ENCODE peak calls at places on chromosomes 4 and X, in nine cellular contexts. One of them, this sample, is unnamed.

GRCh38 chrX:139448996-139449395 is 81.5 kb upstream of the F9 start:
- DNase-seq in brain microvascular endothelial cell: no peak
- DNase-seq in endodermal cell: no peak
- DNase-seq in bronchial epithelial cell: no peak
- DNase-seq in heart left ventricle: no peak
- DNase-seq in psoas muscle: no peak
- DNase-seq in lower leg skin: no peak
- DNase-seq in foreskin fibroblast: peak
- DNase-seq in suprapubic skin: no peak
- DNase-seq in this sample: no peak

GRCh38 chr4:183118141-183118540 is 19.1 kb downstream of the WWC2 start:
- DNase-seq in brain microvascular endothelial cell: no peak
- DNase-seq in endodermal cell: no peak
- DNase-seq in bronchial epithelial cell: no peak
- DNase-seq in heart left ventricle: no peak
- DNase-seq in psoas muscle: no peak
- DNase-seq in lower leg skin: no peak
- DNase-seq in foreskin fibroblast: no peak
- DNase-seq in suprapubic skin: no peak
- DNase-seq in this sample: no peak

GRCh38 chr4:10750714-10751113 is 66.1 kb upstream of the CLNK start:
- DNase-seq in brain microvascular endothelial cell: no peak
- DNase-seq in endodermal cell: no peak
- DNase-seq in bronchial epithelial cell: no peak
- DNase-seq in heart left ventricle: peak
- DNase-seq in psoas muscle: no peak
- DNase-seq in lower leg skin: no peak
- DNase-seq in foreskin fibroblast: no peak
- DNase-seq in suprapubic skin: no peak
- DNase-seq in this sample: no peak

GRCh38 chr4:68129793-68130192 is at the start of gene TMPRSS11F:
- DNase-seq in brain microvascular endothelial cell: no peak
- DNase-seq in endodermal cell: no peak
- DNase-seq in bronchial epithelial cell: peak
- DNase-seq in heart left ventricle: no peak
- DNase-seq in psoas muscle: no peak
- DNase-seq in lower leg skin: peak
- DNase-seq in foreskin fibroblast: no peak
- DNase-seq in suprapubic skin: no peak
- DNase-seq in this sample: no peak

GRCh38 chr4:112421911-112422310 is 94.1 kb downstream of the NEUROG2 start:
- DNase-seq in brain microvascular endothelial cell: no peak
- DNase-seq in endodermal cell: no peak
- DNase-seq in bronchial epithelial cell: no peak
- DNase-seq in heart left ventricle: no peak
- DNase-seq in psoas muscle: no peak
- DNase-seq in lower leg skin: no peak
- DNase-seq in foreskin fibroblast: no peak
- DNase-seq in suprapubic skin: no peak
- DNase-seq in this sample: no peak

GRCh38 chrX:12946838-12947544 is 27.9 kb upstream of the TMSB4X start:
- DNase-seq in brain microvascular endothelial cell: peak
- DNase-seq in endodermal cell: peak
- DNase-seq in bronchial epithelial cell: peak
- DNase-seq in heart left ventricle: peak
- DNase-seq in psoas muscle: no peak
- DNase-seq in lower leg skin: peak
- DNase-seq in foreskin fibroblast: peak
- DNase-seq in suprapubic skin: no peak
- DNase-seq in this sample: no peak

GRCh38 chr4:142960134-142960533 is 114.0 kb upstream of the INPP4B start:
- DNase-seq in brain microvascular endothelial cell: no peak
- DNase-seq in endodermal cell: no peak
- DNase-seq in bronchial epithelial cell: peak
- DNase-seq in heart left ventricle: no peak
- DNase-seq in psoas muscle: no peak
- DNase-seq in lower leg skin: no peak
- DNase-seq in foreskin fibroblast: peak
- DNase-seq in suprapubic skin: no peak
- DNase-seq in this sample: no peak

GRCh38 chr4:7347981-7348380 is 86.7 kb downstream of the PSAPL1 start:
- DNase-seq in brain microvascular endothelial cell: peak
- DNase-seq in endodermal cell: no peak
- DNase-seq in bronchial epithelial cell: no peak
- DNase-seq in heart left ventricle: no peak
- DNase-seq in psoas muscle: no peak
- DNase-seq in lower leg skin: no peak
- DNase-seq in foreskin fibroblast: no peak
- DNase-seq in suprapubic skin: no peak
- DNase-seq in this sample: no peak

GRCh38 chr4:128684031-128684430 is 125.5 kb upstream of the JADE1 start:
- DNase-seq in brain microvascular endothelial cell: no peak
- DNase-seq in endodermal cell: no peak
- DNase-seq in bronchial epithelial cell: no peak
- DNase-seq in heart left ventricle: no peak
- DNase-seq in psoas muscle: no peak
- DNase-seq in lower leg skin: no peak
- DNase-seq in foreskin fibroblast: no peak
- DNase-seq in suprapubic skin: no peak
- DNase-seq in this sample: no peak

GRCh38 chr4:128688846-128689467 is 120.5 kb upstream of the JADE1 start:
- DNase-seq in brain microvascular endothelial cell: no peak
- DNase-seq in endodermal cell: no peak
- DNase-seq in bronchial epithelial cell: no peak
- DNase-seq in heart left ventricle: no peak
- DNase-seq in psoas muscle: no peak
- DNase-seq in lower leg skin: no peak
- DNase-seq in foreskin fibroblast: no peak
- DNase-seq in suprapubic skin: no peak
- DNase-seq in this sample: no peak

GRCh38 chr4:128686810-128687209 is 122.7 kb upstream of the JADE1 start:
- DNase-seq in brain microvascular endothelial cell: no peak
- DNase-seq in endodermal cell: no peak
- DNase-seq in bronchial epithelial cell: peak
- DNase-seq in heart left ventricle: no peak
- DNase-seq in psoas muscle: no peak
- DNase-seq in lower leg skin: no peak
- DNase-seq in foreskin fibroblast: no peak
- DNase-seq in suprapubic skin: no peak
- DNase-seq in this sample: no peak

GRCh38 chr4:128688025-128688721 is 121.3 kb upstream of the JADE1 start:
- DNase-seq in brain microvascular endothelial cell: no peak
- DNase-seq in endodermal cell: no peak
- DNase-seq in bronchial epithelial cell: no peak
- DNase-seq in heart left ventricle: no peak
- DNase-seq in psoas muscle: no peak
- DNase-seq in lower leg skin: no peak
- DNase-seq in foreskin fibroblast: no peak
- DNase-seq in suprapubic skin: no peak
- DNase-seq in this sample: no peak

DNA sequence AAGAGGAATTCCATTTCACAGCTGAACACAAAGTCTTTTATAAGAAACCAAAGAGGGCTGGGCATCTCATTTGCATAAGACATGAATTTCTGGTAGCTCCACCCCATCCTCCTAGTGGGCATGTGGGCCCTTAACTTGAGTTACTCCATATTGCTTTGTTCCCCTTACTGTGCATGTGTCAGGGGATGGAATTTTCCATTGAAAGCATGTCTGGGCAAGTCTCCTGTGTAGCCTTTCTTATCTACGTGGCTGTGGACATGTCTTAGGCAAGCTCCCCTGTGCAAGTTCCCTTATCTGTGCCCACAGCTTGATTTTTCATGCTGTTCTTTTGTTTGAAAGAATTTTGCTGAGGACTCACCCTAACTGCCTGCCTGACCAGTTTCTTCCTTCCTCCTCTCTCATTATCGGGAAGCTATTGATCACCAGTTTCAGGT is 123.5 kb upstream of the JADE1 start:
- DNase-seq in brain microvascular endothelial cell: peak
- DNase-seq in endodermal cell: no peak
- DNase-seq in bronchial epithelial cell: peak
- DNase-seq in heart left ventricle: no peak
- DNase-seq in psoas muscle: no peak
- DNase-seq in lower leg skin: no peak
- DNase-seq in foreskin fibroblast: no peak
- DNase-seq in suprapubic skin: no peak
- DNase-seq in this sample: peak
- TF ChIP-seq CTCF in brain microvascular endothelial cell: no peak
- TF ChIP-seq CTCF in endodermal cell: no peak
- TF ChIP-seq CTCF in bronchial epithelial cell: no peak
- TF ChIP-seq CTCF in heart left ventricle: no peak
- TF ChIP-seq CTCF in psoas muscle: no peak
- TF ChIP-seq CTCF in lower leg skin: no peak
- TF ChIP-seq CTCF in foreskin fibroblast: no peak
- TF ChIP-seq CTCF in suprapubic skin: no peak
- TF ChIP-seq CTCF in this sample: no peak

DNA sequence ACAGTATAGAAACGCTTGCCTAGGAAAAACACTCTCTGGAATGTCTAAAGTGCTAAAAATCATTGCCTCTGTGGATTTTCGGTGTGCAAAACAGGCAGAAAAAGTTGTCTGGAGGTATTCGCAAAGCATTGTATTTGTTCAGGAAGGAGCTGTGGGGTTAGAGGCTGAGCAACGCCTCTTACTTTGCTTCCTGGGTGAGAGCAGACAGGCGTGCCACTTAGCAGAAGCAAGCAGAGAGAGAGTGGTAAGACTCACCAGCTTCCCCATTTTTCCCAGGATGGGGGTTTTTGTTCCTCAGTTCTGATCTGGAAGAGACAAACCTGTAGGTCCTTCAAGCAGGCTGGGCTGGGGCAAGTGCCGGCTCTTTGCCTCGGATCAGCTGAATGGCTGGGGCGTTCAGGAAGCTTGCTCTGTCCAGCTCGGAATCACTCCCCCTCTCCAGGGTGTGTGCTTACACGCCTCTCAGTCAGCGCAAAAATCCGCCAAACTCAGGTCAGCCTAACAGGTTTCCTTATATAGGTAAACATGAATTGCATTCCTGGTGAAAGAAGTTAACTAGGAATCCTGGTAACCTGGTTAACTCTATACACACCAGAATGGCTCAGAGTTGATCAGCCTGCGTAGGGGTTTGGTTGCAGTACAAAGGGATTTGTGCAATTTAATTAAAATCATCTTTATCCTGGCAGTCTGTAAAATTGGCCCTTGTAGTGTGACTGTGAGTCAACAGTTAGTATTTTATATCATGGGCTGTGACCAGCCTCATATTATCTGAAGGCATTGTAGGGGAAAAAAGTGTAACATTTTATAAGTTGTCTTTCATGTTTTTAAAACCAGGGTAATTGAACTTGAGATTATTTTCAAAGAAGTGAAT is 213.1 kb upstream of the MID1 start:
- DNase-seq in brain microvascular endothelial cell: no peak
- DNase-seq in endodermal cell: peak
- DNase-seq in bronchial epithelial cell: peak
- DNase-seq in heart left ventricle: no peak
- DNase-seq in psoas muscle: no peak
- DNase-seq in lower leg skin: peak
- DNase-seq in foreskin fibroblast: peak
- DNase-seq in suprapubic skin: peak
- DNase-seq in this sample: no peak
- H3K4me3 ChIP-seq in brain microvascular endothelial cell: no peak
- H3K4me3 ChIP-seq in endodermal cell: no peak
- H3K4me3 ChIP-seq in bronchial epithelial cell: peak
- H3K4me3 ChIP-seq in heart left ventricle: peak
- H3K4me3 ChIP-seq in psoas muscle: no peak
- H3K4me3 ChIP-seq in lower leg skin: no peak
- H3K4me3 ChIP-seq in foreskin fibroblast: peak
- H3K4me3 ChIP-seq in suprapubic skin: peak
- H3K4me3 ChIP-seq in this sample: no peak

GRCh38 chr4:92317047-92317446 is 13.3 kb downstream of the GRID2 start:
- DNase-seq in brain microvascular endothelial cell: no peak
- DNase-seq in endodermal cell: no peak
- DNase-seq in bronchial epithelial cell: no peak
- DNase-seq in heart left ventricle: no peak
- DNase-seq in psoas muscle: no peak
- DNase-seq in lower leg skin: no peak
- DNase-seq in foreskin fibroblast: no peak
- DNase-seq in suprapubic skin: no peak
- DNase-seq in this sample: no peak
- TF ChIP-seq CTCF in brain microvascular endothelial cell: no peak
- TF ChIP-seq CTCF in endodermal cell: no peak
- TF ChIP-seq CTCF in bronchial epithelial cell: no peak
- TF ChIP-seq CTCF in heart left ventricle: no peak
- TF ChIP-seq CTCF in psoas muscle: no peak
- TF ChIP-seq CTCF in lower leg skin: no peak
- TF ChIP-seq CTCF in foreskin fibroblast: no peak
- TF ChIP-seq CTCF in suprapubic skin: no peak
- TF ChIP-seq CTCF in this sample: no peak

DNA sequence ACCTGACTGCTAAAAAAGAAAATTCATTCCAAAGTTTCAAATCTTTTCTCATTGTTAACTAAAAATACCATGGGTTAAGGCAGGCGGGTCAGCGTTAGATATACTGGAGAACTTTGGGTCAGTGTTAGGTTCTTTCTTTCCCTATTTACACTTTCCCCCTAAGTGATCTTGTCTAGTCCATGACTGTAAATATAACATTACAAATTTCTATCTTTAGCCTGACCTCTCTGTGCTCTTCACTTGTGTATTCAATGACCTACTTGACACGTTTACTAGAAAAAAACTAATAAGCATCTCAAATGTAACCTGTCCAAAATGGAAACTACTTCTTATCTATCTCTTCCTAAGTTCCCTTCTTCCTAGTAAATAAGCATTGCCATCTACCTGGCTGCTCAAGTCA is 95.3 kb downstream of the JADE1 start:
- DNase-seq in brain microvascular endothelial cell: no peak
- DNase-seq in endodermal cell: no peak
- DNase-seq in bronchial epithelial cell: no peak
- DNase-seq in heart left ventricle: no peak
- DNase-seq in psoas muscle: no peak
- DNase-seq in lower leg skin: no peak
- DNase-seq in foreskin fibroblast: no peak
- DNase-seq in suprapubic skin: no peak
- DNase-seq in this sample: no peak
- H3K4me3 ChIP-seq in brain microvascular endothelial cell: no peak
- H3K4me3 ChIP-seq in endodermal cell: no peak
- H3K4me3 ChIP-seq in bronchial epithelial cell: no peak
- H3K4me3 ChIP-seq in heart left ventricle: no peak
- H3K4me3 ChIP-seq in psoas muscle: no peak
- H3K4me3 ChIP-seq in lower leg skin: no peak
- H3K4me3 ChIP-seq in foreskin fibroblast: no peak
- H3K4me3 ChIP-seq in suprapubic skin: no peak
- H3K4me3 ChIP-seq in this sample: no peak

GRCh38 chr4:42401171-42401570 is 3.9 kb downstream of the SHISA3 start:
- DNase-seq in brain microvascular endothelial cell: no peak
- DNase-seq in endodermal cell: peak
- DNase-seq in bronchial epithelial cell: peak
- DNase-seq in heart left ventricle: no peak
- DNase-seq in psoas muscle: no peak
- DNase-seq in lower leg skin: no peak
- DNase-seq in foreskin fibroblast: no peak
- DNase-seq in suprapubic skin: no peak
- DNase-seq in this sample: no peak
- TF ChIP-seq CTCF in brain microvascular endothelial cell: peak
- TF ChIP-seq CTCF in endodermal cell: peak
- TF ChIP-seq CTCF in bronchial epithelial cell: peak
- TF ChIP-seq CTCF in heart left ventricle: no peak
- TF ChIP-seq CTCF in psoas muscle: no peak
- TF ChIP-seq CTCF in lower leg skin: no peak
- TF ChIP-seq CTCF in foreskin fibroblast: no peak
- TF ChIP-seq CTCF in suprapubic skin: no peak
- TF ChIP-seq CTCF in this sample: no peak

GRCh38 chr4:140568507-140569306 is at the start of gene UCP1:
- DNase-seq in brain microvascular endothelial cell: no peak
- DNase-seq in endodermal cell: peak
- DNase-seq in bronchial epithelial cell: no peak
- DNase-seq in heart left ventricle: peak
- DNase-seq in psoas muscle: no peak
- DNase-seq in lower leg skin: no peak
- DNase-seq in foreskin fibroblast: peak
- DNase-seq in suprapubic skin: no peak
- DNase-seq in this sample: no peak
- H3K4me3 ChIP-seq in brain microvascular endothelial cell: peak
- H3K4me3 ChIP-seq in endodermal cell: peak
- H3K4me3 ChIP-seq in bronchial epithelial cell: peak
- H3K4me3 ChIP-seq in heart left ventricle: peak
- H3K4me3 ChIP-seq in psoas muscle: peak
- H3K4me3 ChIP-seq in lower leg skin: peak
- H3K4me3 ChIP-seq in foreskin fibroblast: peak
- H3K4me3 ChIP-seq in suprapubic skin: peak
- H3K4me3 ChIP-seq in this sample: peak